ENCODE peak calls at places on chromosomes 12 and 14, in four cellular contexts. Z, C, W and P are unnamed samples.

GRCh38 chr12:47828008-47828966 is 8.6 kb upstream of the HDAC7 start:
- DNase-seq in Z (no peak), C (no peak), W (no peak), P (no peak)

GRCh38 chr12:109726106-109726497 is 12.5 kb downstream of the FAM222A start:
- DNase-seq in Z (no peak), C (no peak), W (no peak), P (no peak)

GRCh38 chr12:87820524-87821194 is 208.5 kb downstream of the C12orf50 start:
- DNase-seq in Z (no peak), C (no peak), W (peak; percentile 84), P (no peak)

GRCh38 chr12:122079038-122079531 is 529 bp downstream of the MLXIP start:
- DNase-seq in Z (no peak), C (no peak), W (no peak), P (no peak)

GRCh38 chr14:70873627-70874026 is 33.6 kb upstream of the PCNX1 start:
- DNase-seq in Z (no peak), C (no peak), W (no peak), P (peak; percentile 31)

GRCh38 chr14:22752422-22752821 is 14.1 kb upstream of the OXA1L start:
- DNase-seq in Z (peak; percentile 12), C (no peak), W (no peak), P (no peak)

GRCh38 chr14:99181804-99182520 is 90.0 kb downstream of the BCL11B start:
- DNase-seq in Z (no peak), C (no peak), W (no peak), P (no peak)

GRCh38 chr14:101025656-101026055 is 122.1 kb upstream of the RTL1 start:
- DNase-seq in Z (no peak), C (no peak), W (no peak), P (no peak)

GRCh38 chr12:125773033-125773432 is 707.8 kb downstream of the AACS start:
- DNase-seq in Z (peak; percentile 11), C (peak; percentile 14), W (no peak), P (no peak)

GRCh38 chr12:56628671-56629458 is 1.3 kb downstream of the BAZ2A start:
- DNase-seq in Z (peak; percentile 78), C (peak; percentile 46), W (peak; percentile 45), P (peak; percentile 76)

GRCh38 chr12:24307716-24308335 is 358.4 kb upstream of the SOX5 start:
- DNase-seq in Z (no peak), C (no peak), W (no peak), P (no peak)

GRCh38 chr12:17661250-17661649 is 428.7 kb downstream of the RERGL start:
- DNase-seq in Z (no peak), C (no peak), W (no peak), P (no peak)

GRCh38 chr12:19153396-19153795 is 23.9 kb downstream of the PLEKHA5 start:
- DNase-seq in Z (no peak), C (no peak), W (no peak), P (no peak)

GRCh38 chr12:110531741-110532333 is 29.7 kb downstream of the RAD9B start:
- DNase-seq in Z (no peak), C (peak; percentile 25), W (no peak), P (no peak)

GRCh38 chr14:104438166-104438887 is 141.2 kb upstream of the C14orf180 start:
- DNase-seq in Z (no peak), C (no peak), W (no peak), P (no peak)

GRCh38 chr12:54390176-54390667 is 5.7 kb upstream of the ZNF385A start:
- DNase-seq in Z (no peak), C (no peak), W (no peak), P (no peak)

GRCh38 chr14:87059060-87059827 is 933.7 kb downstream of the GALC start:
- DNase-seq in Z (no peak), C (no peak), W (no peak), P (no peak)

GRCh38 chr12:80442426-80443222 is 1.4 kb upstream of the PTPRQ start:
- DNase-seq in Z (no peak), C (no peak), W (peak; percentile 70), P (no peak)

GRCh38 chr12:122835693-122836026 is 403 bp downstream of the HIP1R start:
- DNase-seq in Z (peak; percentile 15), C (peak; percentile 65), W (no peak), P (no peak)

GRCh38 chr14:91303091-91303923 is 58.8 kb upstream of the GPR68 start:
- DNase-seq in Z (peak; percentile 68), C (no peak), W (no peak), P (peak; percentile 37)

GRCh38 chr12:124837249-124837897 is 26.3 kb downstream of the SCARB1 start:
- DNase-seq in Z (no peak), C (no peak), W (no peak), P (no peak)

GRCh38 chr14:52901357-52901980 is 49.4 kb downstream of the FERMT2 start:
- DNase-seq in Z (no peak), C (no peak), W (no peak), P (no peak)

GRCh38 chr14:105865266-105865903 is 339.0 kb downstream of the TMEM121 start:
- DNase-seq in Z (peak; percentile 5), C (no peak), W (no peak), P (no peak)

GRCh38 chr12:105013892-105014291 is 27.8 kb downstream of the NOPCHAP1 start:
- DNase-seq in Z (no peak), C (no peak), W (peak; percentile 18), P (no peak)

GRCh38 chr12:27015730-27016076 is 1.5 kb upstream of the TM7SF3 start:
- DNase-seq in Z (no peak), C (no peak), W (no peak), P (peak; percentile 63)

GRCh38 chr14:93099187-93099586 is 16.5 kb downstream of the ITPK1 start:
- DNase-seq in Z (no peak), C (peak; percentile 24), W (no peak), P (no peak)

GRCh38 chr12:28500373-28501024 is 310.2 kb downstream of the CCDC91 start:
- DNase-seq in Z (no peak), C (no peak), W (no peak), P (no peak)

GRCh38 chr12:116466536-116466935 is 92.6 kb upstream of the MAP1LC3B2 start:
- DNase-seq in Z (no peak), C (no peak), W (peak; percentile 14), P (no peak)

GRCh38 chr12:100991059-100991562 is 196.5 kb downstream of the ANO4 start:
- DNase-seq in Z (no peak), C (no peak), W (no peak), P (no peak)

GRCh38 chr14:53942970-53943750 is 13.5 kb downstream of the BMP4 start:
- DNase-seq in Z (no peak), C (no peak), W (no peak), P (no peak)

GRCh38 chr12:48031135-48031960 is 27.1 kb upstream of the COL2A1 start:
- DNase-seq in Z (no peak), C (no peak), W (no peak), P (no peak)

GRCh38 chr12:69698769-69699540 is at the start of gene BEST3:
- DNase-seq in Z (no peak), C (no peak), W (no peak), P (no peak)

GRCh38 chr12:76641073-76641472 is 81.5 kb upstream of the OSBPL8 start:
- DNase-seq in Z (no peak), C (no peak), W (no peak), P (no peak)

GRCh38 chr12:7869137-7869536 is 3.6 kb downstream of the SLC2A14 start:
- DNase-seq in Z (no peak), C (no peak), W (no peak), P (no peak)

GRCh38 chr14:96206461-96206860 is 1.8 kb downstream of the BDKRB2 start:
- DNase-seq in Z (no peak), C (no peak), W (no peak), P (no peak)

GRCh38 chr12:124191024-124191359 is 103.9 kb upstream of the RFLNA start:
- DNase-seq in Z (peak; percentile 9), C (no peak), W (no peak), P (no peak)